ENCODE peak calls at places on chromosomes 6 and 20, in four cellular contexts. Q, R, S and W are unnamed samples.

GRCh38 chr6:110537208-110538123 is 61.1 kb upstream of the SLC22A16 start:
- DNase-seq in S (no peak), Q (no peak), R (peak; percentile 61), W (no peak)

GRCh38 chr6:90940812-90941481 is 354.1 kb upstream of the MAP3K7 start:
- DNase-seq in Q (no peak), R (peak; percentile 65), S (no peak), W (no peak)

GRCh38 chr6:49918787-49919186 is 45.2 kb downstream of the DEFB114 start:
- DNase-seq in S (no peak), Q (no peak), R (no peak), W (no peak)

GRCh38 chr6:9173229-9173628 is 737.9 kb upstream of the SLC35B3 start:
- DNase-seq in Q (no peak), S (no peak), R (no peak), W (no peak)

GRCh38 chr6:27892596-27893058 is 19.6 kb downstream of the OR2B2 start:
- DNase-seq in R (no peak), S (no peak), Q (no peak), W (no peak)

GRCh38 chr6:170074435-170074834 is 216.4 kb downstream of the DLL1 start:
- DNase-seq in R (no peak), S (no peak), Q (no peak), W (no peak)

GRCh38 chr6:81818778-81819491 is 66.5 kb upstream of the TENT5A start:
- DNase-seq in R (peak; percentile 81), S (no peak), Q (no peak), W (no peak)

GRCh38 chr20:56003111-56003800 is 2.1 kb downstream of the CBLN4 start:
- DNase-seq in R (no peak), Q (no peak), S (no peak), W (no peak)

GRCh38 chr6:320351-321157 is 28.3 kb downstream of the DUSP22 start:
- DNase-seq in R (no peak), S (no peak), Q (no peak), W (no peak)

GRCh38 chr6:167569879-167570278 is 245.0 kb downstream of the TTLL2 start:
- DNase-seq in S (no peak), Q (no peak), R (no peak), W (peak; percentile 4)

GRCh38 chr6:3351105-3351676 is 92.4 kb downstream of the PSMG4 start:
- DNase-seq in S (no peak), R (no peak), Q (no peak), W (no peak)

GRCh38 chr20:10239954-10240353 is 21.3 kb downstream of the SNAP25 start:
- DNase-seq in R (no peak), S (no peak), Q (no peak), W (peak; percentile 56)

GRCh38 chr20:35883778-35884540 is 70.3 kb downstream of the SCAND1 start:
- DNase-seq in S (peak; percentile 34), Q (peak; percentile 59), R (peak; percentile 63), W (peak; percentile 63)

GRCh38 chr20:63773571-63774347 is 34.2 kb downstream of the SLC2A4RG start:
- DNase-seq in S (no peak), Q (no peak), R (no peak), W (no peak)

GRCh38 chr6:110063864-110064263 is 85.8 kb downstream of the GPR6 start:
- DNase-seq in S (no peak), R (no peak), Q (no peak), W (no peak)

GRCh38 chr6:47288245-47289090 is 21.2 kb downstream of the TNFRSF21 start:
- DNase-seq in Q (no peak), S (no peak), R (no peak), W (no peak)

GRCh38 chr6:161236091-161236633 is 37.7 kb downstream of the AGPAT4 start:
- DNase-seq in Q (no peak), R (no peak), S (no peak), W (no peak)

GRCh38 chr6:135334169-135334568 is 153.1 kb downstream of the MYB start:
- DNase-seq in Q (no peak), S (no peak), R (no peak), W (no peak)

GRCh38 chr6:124961784-124962611 is at the start of gene RNF217:
- DNase-seq in R (no peak), Q (peak; percentile 71), S (no peak), W (peak; percentile 57)

GRCh38 chr6:148885154-148885870 is 138.5 kb downstream of the UST start:
- DNase-seq in S (no peak), Q (no peak), R (no peak), W (no peak)

GRCh38 chr20:37816003-37816402 is 86.9 kb upstream of the VSTM2L start:
- DNase-seq in R (no peak), S (no peak), Q (no peak), W (no peak)